ENCODE peak calls at places on chromosome 7, in ten cellular contexts. O is mucosa of gallbladder; C is endothelial cell; P is ureter; H is NCI-H2171; K is activated T-helper 1 cell treated with anti-CD3 and anti-CD28 coated beads, Interleukin-12 subunit alpha, Interleukin-12 subunit beta, Interleukin-2, Interleukin-4 antibody, amounts not matched to agents 30 ng/mL and 10 ng/mL and 1 ng/mL, durations not matched to agents 14 hours and 24 hours and 36 hours; S is SK-N-SH; Z is nephron progenitor cell; W is GM20000; T is heart left ventricle. L is an unnamed sample.

GRCh38 chr7:43904533-43905208 is 1.7 kb downstream of the URGCP start:
- DNase-seq in W (no peak), C (no peak), T (no peak), O (no peak), Z (no peak), K (no peak), P (no peak), S (no peak), H (no peak), L (no peak)

GRCh38 chr7:40499718-40500117 is 364.9 kb downstream of the SUGCT start:
- DNase-seq in Z (no peak), K (no peak), P (no peak), S (no peak), O (no peak), C (no peak), T (no peak), H (no peak), W (no peak), L (no peak)

GRCh38 chr7:367351-367841 is 77.4 kb downstream of the FOXL3 start:
- DNase-seq in Z (no peak), C (no peak), W (no peak), H (no peak), P (no peak), T (peak), K (no peak), S (no peak), O (no peak), L (no peak)

GRCh38 chr7:117827861-117828260 is 45.4 kb downstream of the CTTNBP2 start:
- DNase-seq in O (no peak), P (no peak), K (no peak), C (no peak), S (no peak), Z (no peak), T (no peak), H (no peak), W (no peak), L (no peak)

GRCh38 chr7:4479367-4480039 is 202.6 kb upstream of the FOXK1 start:
- DNase-seq in O (peak), K (no peak), H (peak), T (no peak), Z (peak), C (no peak), S (peak), P (no peak), W (peak), L (no peak)

GRCh38 chr7:94632338-94633024 is 23.5 kb downstream of the SGCE start:
- DNase-seq in T (no peak), P (no peak), H (no peak), O (no peak), S (no peak), Z (no peak), C (no peak), W (no peak), K (no peak), L (no peak)

GRCh38 chr7:3922175-3922635 is 621.2 kb downstream of the SDK1 start:
- DNase-seq in Z (peak), O (peak), K (no peak), H (no peak), C (peak), W (no peak), S (peak), P (no peak), T (no peak), L (no peak)

GRCh38 chr7:117127585-117128168 is 174.4 kb downstream of the ST7 start:
- DNase-seq in S (no peak), K (no peak), C (peak), W (no peak), Z (peak), T (peak), P (no peak), H (peak), O (peak), L (no peak)

GRCh38 chr7:461118-461452 is 58.6 kb downstream of the PDGFA start:
- DNase-seq in W (no peak), C (no peak), S (no peak), P (no peak), H (no peak), O (no peak), T (no peak), K (no peak), Z (no peak), L (no peak)

GRCh38 chr7:155715406-155715805 is 70.9 kb downstream of the RBM33 start:
- DNase-seq in T (no peak), H (no peak), S (no peak), Z (no peak), O (no peak), P (no peak), K (no peak), W (no peak), C (no peak), L (no peak)

GRCh38 chr7:21767300-21767900 is 178.3 kb downstream of the CDCA7L start:
- DNase-seq in H (peak), Z (peak), T (peak), K (peak), P (peak), O (peak), S (peak), W (peak), C (peak), L (no peak)

L was measured in gastrocnemius medialis.